ENCODE peak calls at places on chromosomes 13 and 19, in eight cellular contexts. One of them, this sample, is unnamed.

GRCh38 chr19:18649371-18650047 is 12.7 kb downstream of the KLHL26 start:
- DNase-seq in SHP77: no peak
- DNase-seq in HEK293T: no peak
- DNase-seq in T-helper 9 cell: no peak
- DNase-seq in mucosa of descending colon: peak
- DNase-seq in upper lobe of left lung: peak
- DNase-seq in prostate gland: no peak
- DNase-seq in stimulated activated CD8-positive, alpha-beta memory T cell treated with anti-CD3 and anti-CD28 coated beads, Interleukin-2, amount 100 ng/mL, for 1 hour: no peak
- DNase-seq in this sample: no peak

GRCh38 chr19:6260912-6261636 is 18.7 kb downstream of the MLLT1 start:
- DNase-seq in upper lobe of left lung: no peak
- DNase-seq in SHP77: peak
- DNase-seq in mucosa of descending colon: peak
- DNase-seq in stimulated activated CD8-positive, alpha-beta memory T cell treated with anti-CD3 and anti-CD28 coated beads, Interleukin-2, amount 100 ng/mL, for 1 hour: no peak
- DNase-seq in prostate gland: no peak
- DNase-seq in T-helper 9 cell: no peak
- DNase-seq in HEK293T: peak
- DNase-seq in this sample: no peak

GRCh38 chr13:24680258-24680920 is at the start of gene ATP12A:
- DNase-seq in mucosa of descending colon: peak
- DNase-seq in T-helper 9 cell: peak
- DNase-seq in upper lobe of left lung: peak
- DNase-seq in HEK293T: peak
- DNase-seq in SHP77: no peak
- DNase-seq in prostate gland: peak
- DNase-seq in stimulated activated CD8-positive, alpha-beta memory T cell treated with anti-CD3 and anti-CD28 coated beads, Interleukin-2, amount 100 ng/mL, for 1 hour: peak
- DNase-seq in this sample: no peak

GRCh38 chr19:18590273-18591272 is 2.0 kb downstream of the REX1BD start:
- DNase-seq in HEK293T: peak
- DNase-seq in mucosa of descending colon: no peak
- DNase-seq in prostate gland: no peak
- DNase-seq in stimulated activated CD8-positive, alpha-beta memory T cell treated with anti-CD3 and anti-CD28 coated beads, Interleukin-2, amount 100 ng/mL, for 1 hour: no peak
- DNase-seq in T-helper 9 cell: no peak
- DNase-seq in upper lobe of left lung: peak
- DNase-seq in SHP77: peak
- DNase-seq in this sample: no peak

GRCh38 chr19:33461256-33462111 is 60.1 kb downstream of the PEPD start:
- DNase-seq in mucosa of descending colon: no peak
- DNase-seq in SHP77: no peak
- DNase-seq in upper lobe of left lung: no peak
- DNase-seq in T-helper 9 cell: no peak
- DNase-seq in HEK293T: no peak
- DNase-seq in stimulated activated CD8-positive, alpha-beta memory T cell treated with anti-CD3 and anti-CD28 coated beads, Interleukin-2, amount 100 ng/mL, for 1 hour: no peak
- DNase-seq in prostate gland: no peak
- DNase-seq in this sample: no peak

GRCh38 chr13:105083986-105084385 is 1451.5 kb downstream of the EFNB2 start:
- DNase-seq in stimulated activated CD8-positive, alpha-beta memory T cell treated with anti-CD3 and anti-CD28 coated beads, Interleukin-2, amount 100 ng/mL, for 1 hour: no peak
- DNase-seq in SHP77: no peak
- DNase-seq in mucosa of descending colon: no peak
- DNase-seq in HEK293T: no peak
- DNase-seq in T-helper 9 cell: no peak
- DNase-seq in prostate gland: no peak
- DNase-seq in upper lobe of left lung: no peak
- DNase-seq in this sample: no peak

GRCh38 chr19:9565900-9566705 is 18.2 kb downstream of the ZNF121 start:
- DNase-seq in stimulated activated CD8-positive, alpha-beta memory T cell treated with anti-CD3 and anti-CD28 coated beads, Interleukin-2, amount 100 ng/mL, for 1 hour: no peak
- DNase-seq in prostate gland: no peak
- DNase-seq in T-helper 9 cell: no peak
- DNase-seq in upper lobe of left lung: no peak
- DNase-seq in mucosa of descending colon: no peak
- DNase-seq in HEK293T: no peak
- DNase-seq in SHP77: no peak
- DNase-seq in this sample: no peak

GRCh38 chr13:37319041-37319443 is 213.6 kb upstream of the CSNK1A1L start:
- DNase-seq in prostate gland: no peak
- DNase-seq in HEK293T: no peak
- DNase-seq in mucosa of descending colon: no peak
- DNase-seq in T-helper 9 cell: no peak
- DNase-seq in SHP77: no peak
- DNase-seq in upper lobe of left lung: no peak
- DNase-seq in stimulated activated CD8-positive, alpha-beta memory T cell treated with anti-CD3 and anti-CD28 coated beads, Interleukin-2, amount 100 ng/mL, for 1 hour: no peak
- DNase-seq in this sample: no peak

GRCh38 chr19:14147797-14148605 is 11.6 kb upstream of the ASF1B start:
- DNase-seq in SHP77: peak
- DNase-seq in mucosa of descending colon: peak
- DNase-seq in stimulated activated CD8-positive, alpha-beta memory T cell treated with anti-CD3 and anti-CD28 coated beads, Interleukin-2, amount 100 ng/mL, for 1 hour: peak
- DNase-seq in prostate gland: peak
- DNase-seq in HEK293T: peak
- DNase-seq in upper lobe of left lung: peak
- DNase-seq in T-helper 9 cell: peak
- DNase-seq in this sample: no peak

GRCh38 chr13:99191336-99191899 is 9.2 kb upstream of the UBAC2 start:
- DNase-seq in upper lobe of left lung: no peak
- DNase-seq in SHP77: no peak
- DNase-seq in HEK293T: no peak
- DNase-seq in prostate gland: no peak
- DNase-seq in mucosa of descending colon: no peak
- DNase-seq in stimulated activated CD8-positive, alpha-beta memory T cell treated with anti-CD3 and anti-CD28 coated beads, Interleukin-2, amount 100 ng/mL, for 1 hour: no peak
- DNase-seq in T-helper 9 cell: no peak
- DNase-seq in this sample: no peak

GRCh38 chr19:56189785-56190184 is 7.8 kb downstream of the ZSCAN5B start:
- DNase-seq in HEK293T: no peak
- DNase-seq in upper lobe of left lung: no peak
- DNase-seq in T-helper 9 cell: no peak
- DNase-seq in mucosa of descending colon: no peak
- DNase-seq in prostate gland: no peak
- DNase-seq in SHP77: no peak
- DNase-seq in stimulated activated CD8-positive, alpha-beta memory T cell treated with anti-CD3 and anti-CD28 coated beads, Interleukin-2, amount 100 ng/mL, for 1 hour: no peak
- DNase-seq in this sample: no peak

GRCh38 chr19:15144046-15144646 is 36.9 kb downstream of the SYDE1 start:
- DNase-seq in HEK293T: no peak
- DNase-seq in prostate gland: no peak
- DNase-seq in T-helper 9 cell: no peak
- DNase-seq in upper lobe of left lung: no peak
- DNase-seq in stimulated activated CD8-positive, alpha-beta memory T cell treated with anti-CD3 and anti-CD28 coated beads, Interleukin-2, amount 100 ng/mL, for 1 hour: no peak
- DNase-seq in SHP77: no peak
- DNase-seq in mucosa of descending colon: no peak
- DNase-seq in this sample: no peak

GRCh38 chr13:114148521-114148855 is 16.1 kb upstream of the RASA3 start:
- DNase-seq in stimulated activated CD8-positive, alpha-beta memory T cell treated with anti-CD3 and anti-CD28 coated beads, Interleukin-2, amount 100 ng/mL, for 1 hour: peak
- DNase-seq in T-helper 9 cell: peak
- DNase-seq in SHP77: no peak
- DNase-seq in upper lobe of left lung: no peak
- DNase-seq in prostate gland: no peak
- DNase-seq in mucosa of descending colon: peak
- DNase-seq in HEK293T: no peak
- DNase-seq in this sample: no peak

GRCh38 chr19:40689339-40690049 is 957 bp downstream of the NUMBL start:
- DNase-seq in stimulated activated CD8-positive, alpha-beta memory T cell treated with anti-CD3 and anti-CD28 coated beads, Interleukin-2, amount 100 ng/mL, for 1 hour: no peak
- DNase-seq in SHP77: no peak
- DNase-seq in T-helper 9 cell: no peak
- DNase-seq in upper lobe of left lung: peak
- DNase-seq in mucosa of descending colon: peak
- DNase-seq in prostate gland: no peak
- DNase-seq in HEK293T: no peak
- DNase-seq in this sample: no peak

GRCh38 chr13:31870511-31870910 is 131.2 kb downstream of the RXFP2 start:
- DNase-seq in prostate gland: no peak
- DNase-seq in SHP77: no peak
- DNase-seq in stimulated activated CD8-positive, alpha-beta memory T cell treated with anti-CD3 and anti-CD28 coated beads, Interleukin-2, amount 100 ng/mL, for 1 hour: no peak
- DNase-seq in HEK293T: no peak
- DNase-seq in mucosa of descending colon: no peak
- DNase-seq in T-helper 9 cell: no peak
- DNase-seq in upper lobe of left lung: no peak
- DNase-seq in this sample: no peak

GRCh38 chr19:2291185-2291751 is 9.3 kb upstream of the PEAK3 start:
- DNase-seq in SHP77: no peak
- DNase-seq in T-helper 9 cell: no peak
- DNase-seq in stimulated activated CD8-positive, alpha-beta memory T cell treated with anti-CD3 and anti-CD28 coated beads, Interleukin-2, amount 100 ng/mL, for 1 hour: no peak
- DNase-seq in upper lobe of left lung: peak
- DNase-seq in mucosa of descending colon: no peak
- DNase-seq in prostate gland: no peak
- DNase-seq in HEK293T: no peak
- DNase-seq in this sample: no peak

GRCh38 chr19:56113071-56113632 is 7.9 kb downstream of the ZNF787 start:
- DNase-seq in mucosa of descending colon: no peak
- DNase-seq in stimulated activated CD8-positive, alpha-beta memory T cell treated with anti-CD3 and anti-CD28 coated beads, Interleukin-2, amount 100 ng/mL, for 1 hour: no peak
- DNase-seq in HEK293T: no peak
- DNase-seq in T-helper 9 cell: no peak
- DNase-seq in prostate gland: no peak
- DNase-seq in upper lobe of left lung: no peak
- DNase-seq in SHP77: no peak
- DNase-seq in this sample: no peak

GRCh38 chr13:93336733-93337132 is 110.1 kb downstream of the GPC6 start:
- DNase-seq in HEK293T: no peak
- DNase-seq in upper lobe of left lung: no peak
- DNase-seq in SHP77: no peak
- DNase-seq in mucosa of descending colon: no peak
- DNase-seq in stimulated activated CD8-positive, alpha-beta memory T cell treated with anti-CD3 and anti-CD28 coated beads, Interleukin-2, amount 100 ng/mL, for 1 hour: no peak
- DNase-seq in T-helper 9 cell: no peak
- DNase-seq in prostate gland: no peak
- DNase-seq in this sample: no peak

GRCh38 chr13:75467009-75467728 is 14.8 kb downstream of the TBC1D4 start:
- DNase-seq in stimulated activated CD8-positive, alpha-beta memory T cell treated with anti-CD3 and anti-CD28 coated beads, Interleukin-2, amount 100 ng/mL, for 1 hour: no peak
- DNase-seq in SHP77: no peak
- DNase-seq in mucosa of descending colon: no peak
- DNase-seq in upper lobe of left lung: no peak
- DNase-seq in prostate gland: no peak
- DNase-seq in HEK293T: no peak
- DNase-seq in T-helper 9 cell: no peak
- DNase-seq in this sample: peak

This sample was measured in LNCaP clone FGC.